ENCODE peak calls at places on chromosome 22, in four cellular contexts. N is SK-N-SH, X is uterus, P is thoracic aorta. Q is an unnamed sample.

GRCh38 chr22:40179535-40179934 is 1.8 kb downstream of the TNRC6B start:
- DNase-seq in N (no peak), X (no peak), P (no peak), Q (no peak)

GRCh38 chr22:30373331-30374325 is 13.6 kb downstream of the RNF215 start:
- DNase-seq in P (no peak), N (no peak), X (no peak), Q (no peak)

GRCh38 chr22:39240841-39241631 is 3.7 kb downstream of the PDGFB start:
- DNase-seq in P (no peak), X (no peak), N (no peak), Q (no peak)

GRCh38 chr22:50015451-50016307 is 3.1 kb upstream of the IL17REL start:
- DNase-seq in P (no peak), N (peak; percentile 41), X (no peak), Q (no peak)

GRCh38 chr22:31867386-31868153 is 76.8 kb upstream of the YWHAH start:
- DNase-seq in P (no peak), N (no peak), X (no peak), Q (no peak)

GRCh38 chr22:38172489-38173155 is 9.0 kb downstream of the PLA2G6 start:
- DNase-seq in X (peak; percentile 76), N (no peak), P (no peak), Q (peak; percentile 49)

GRCh38 chr22:32335471-32335870 is 22.2 kb upstream of the RFPL3 start:
- DNase-seq in P (no peak), X (no peak), N (no peak), Q (no peak)

GRCh38 chr22:20429254-20430100 is 8.1 kb downstream of the SCARF2 start:
- DNase-seq in N (peak; percentile 74), P (no peak), X (peak; percentile 20), Q (peak; percentile 63)

GRCh38 chr22:40218723-40219294 is 41.1 kb downstream of the TNRC6B start:
- DNase-seq in P (no peak), N (no peak), X (no peak), Q (no peak)

GRCh38 chr22:20509344-20510047 is 2.1 kb downstream of the MED15 start:
- DNase-seq in X (peak; percentile 86), N (peak; percentile 48), P (peak; percentile 80), Q (peak; percentile 84)

GRCh38 chr22:44412136-44412731 is 85.8 kb downstream of the RTL6 start:
- DNase-seq in N (peak; percentile 12), P (no peak), X (no peak), Q (no peak)

GRCh38 chr22:30286813-30287625 is 2.3 kb downstream of the CASTOR1 start:
- DNase-seq in P (no peak), X (peak; percentile 71), N (peak; percentile 85), Q (peak; percentile 75)

GRCh38 chr22:41621099-41621910 is at the start of gene XRCC6:
- DNase-seq in P (peak; percentile 99), N (peak; percentile 96), X (peak; percentile 100), Q (peak; percentile 100)

GRCh38 chr22:40491990-40492631 is 121.7 kb downstream of the SGSM3 start:
- DNase-seq in N (no peak), X (no peak), P (no peak), Q (no peak)

GRCh38 chr22:42683599-42684283 is 34.5 kb upstream of the CYB5R3 start:
- DNase-seq in P (no peak), N (peak; percentile 65), X (peak; percentile 86), Q (no peak)
- H3K27ac ChIP-seq in P (peak overlapping the region; percentile 97), N (peak overlapping the region; percentile 28), X (peak overlapping the region; percentile 98), Q (peak overlapping the region; percentile 27)

GRCh38 chr22:17095538-17095937 is 10.7 kb downstream of the IL17RA start:
- DNase-seq in X (no peak), P (no peak), N (peak; percentile 61), Q (no peak)
- TF ChIP-seq CTCF in X (no peak), P (no peak), N (peak; percentile 44), Q (no peak)

GRCh38 chr22:22488736-22489135 is 19.8 kb downstream of the ZNF280B start:
- DNase-seq in P (no peak), X (no peak), N (no peak), Q (no peak)
- H3K4me1 ChIP-seq in P (no peaks in the 10 kb centered on the region), X (no peaks in the 10 kb centered on the region), N (no peaks in the 10 kb centered on the region), Q (no peaks in the 10 kb centered on the region)

DNA sequence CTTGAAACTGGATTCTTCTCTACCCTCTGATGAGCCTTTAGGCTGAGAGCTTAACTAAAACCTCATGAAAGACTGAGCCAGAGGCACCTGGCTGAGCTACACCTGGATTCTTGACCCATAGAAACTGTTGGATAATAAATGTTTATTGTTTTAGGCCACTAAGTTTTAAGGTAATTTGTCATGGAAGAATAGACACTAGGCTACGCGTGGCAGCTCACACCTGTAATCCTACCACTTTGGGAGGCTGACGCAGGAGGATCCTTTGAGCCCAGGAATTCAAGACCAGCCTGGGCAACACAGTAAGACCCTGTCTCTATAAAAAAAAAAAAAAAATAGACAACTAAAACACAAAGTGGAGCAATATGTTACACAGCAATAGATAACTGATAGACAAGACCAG is 29.2 kb upstream of the UPB1 start:
- DNase-seq in N (no peak), X (no peak), P (no peak), Q (no peak)
- H3K27ac ChIP-seq in N (no peak overlapping the region), X (peak overlapping the region; percentile 45), P (no peak overlapping the region), Q (peak overlapping the region; percentile 11)

DNA sequence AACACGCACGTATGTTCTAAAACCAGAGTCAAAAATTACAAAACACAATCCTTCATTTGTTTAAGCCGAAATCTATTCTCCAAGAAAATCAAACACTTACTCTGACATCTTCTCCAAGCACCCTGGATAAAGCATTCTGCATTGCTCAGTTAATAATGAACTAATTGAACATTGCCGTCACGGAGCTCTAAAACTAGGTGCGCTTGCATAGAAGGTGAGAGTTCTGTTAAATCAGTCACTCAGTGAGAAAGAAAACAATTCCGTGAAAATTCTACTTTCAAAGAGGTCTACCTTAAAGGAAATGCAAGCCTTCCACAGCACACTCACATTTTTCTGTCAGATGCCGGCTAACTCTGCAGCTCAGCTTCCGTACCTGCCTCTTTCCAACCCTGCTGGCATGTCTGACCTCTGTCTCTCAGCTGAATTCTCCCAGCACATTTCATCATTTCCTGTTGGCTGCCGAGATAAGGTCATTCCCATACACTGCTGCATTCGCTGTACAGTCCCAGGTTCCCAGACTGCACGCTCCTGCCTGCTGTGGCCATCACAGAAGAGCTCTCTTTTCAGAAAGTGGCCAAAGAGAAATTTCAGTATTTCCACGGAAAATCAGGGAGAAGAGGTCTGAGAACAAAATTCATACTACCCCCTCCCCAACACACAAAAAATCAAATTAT is 55.3 kb downstream of the PACSIN2 start:
- DNase-seq in P (no peak), X (peak; percentile 62), N (peak; percentile 64), Q (peak; percentile 74)
- TF ChIP-seq CTCF in P (no peak), X (no peak), N (no peak), Q (no peak)

DNA sequence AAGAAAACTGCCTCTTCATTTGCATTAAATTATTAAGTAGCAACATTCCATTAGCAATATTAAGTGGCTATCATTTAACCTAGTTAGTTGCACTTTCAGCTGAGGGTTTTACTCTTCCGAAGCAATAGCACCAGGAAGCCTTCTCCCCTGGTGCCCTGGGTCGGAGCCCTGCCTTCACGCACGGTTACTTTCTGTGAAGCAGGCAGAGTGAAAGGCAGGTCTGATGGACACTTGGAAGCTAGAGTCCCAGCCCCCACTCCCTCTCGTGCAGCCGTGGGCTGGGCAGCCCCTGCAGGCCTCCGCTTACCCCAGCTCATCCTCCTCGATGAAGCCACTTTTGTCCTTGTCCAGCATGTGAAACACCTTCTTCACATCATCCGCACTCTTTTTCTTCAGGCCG is 2.0 kb downstream of the PVALB start:
- DNase-seq in X (no peak), P (no peak), N (no peak), Q (no peak)
- H3K4me1 ChIP-seq in X (no peaks in the 10 kb centered on the region), P (peaks cover 14% of the 10 kb centered on the region), N (no peaks in the 10 kb centered on the region), Q (no peaks in the 10 kb centered on the region)

GRCh38 chr22:45843030-45843429 is 133.9 kb downstream of the WNT7B start:
- DNase-seq in N (no peak), P (no peak), X (no peak), Q (no peak)
- H3K27ac ChIP-seq in N (no peak overlapping the region), P (no peak overlapping the region), X (no peak overlapping the region), Q (no peak overlapping the region)

DNA sequence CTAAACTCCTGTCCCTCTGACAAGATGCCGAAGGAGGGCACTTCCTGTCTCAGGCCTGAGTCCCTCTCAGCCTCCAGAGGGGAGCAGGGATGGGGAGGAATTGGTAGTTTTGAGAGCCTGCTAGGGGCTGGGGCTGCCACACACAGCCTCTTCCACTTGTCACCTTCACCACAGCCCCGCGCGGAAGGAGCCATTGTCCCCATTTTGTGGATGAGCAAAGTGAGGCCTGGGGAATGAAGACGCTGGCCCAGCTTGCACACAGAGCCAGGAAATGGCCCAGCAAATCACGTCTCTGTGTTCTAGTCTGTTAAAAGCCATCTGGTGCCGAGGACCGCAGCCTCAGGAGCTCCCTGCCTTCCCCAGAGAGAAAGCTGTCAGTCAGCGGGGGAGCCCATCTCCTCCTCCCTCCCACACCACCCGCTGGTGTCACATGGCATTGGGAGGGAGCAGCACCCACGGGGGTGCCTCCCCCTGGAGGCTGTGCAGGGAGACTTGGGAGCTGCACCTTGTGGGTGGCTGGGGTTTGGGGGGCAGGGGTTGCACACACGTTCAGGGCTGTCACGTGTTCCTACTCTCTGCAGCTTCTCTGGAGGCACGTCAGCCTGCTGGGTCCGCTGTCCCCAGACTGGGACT is 34.6 kb downstream of the RASD2 start:
- DNase-seq in N (peak; percentile 57), X (no peak), P (no peak), Q (no peak)
- TF ChIP-seq CTCF in N (no peak), X (no peak), P (no peak), Q (no peak)

GRCh38 chr22:27378994-27379393 is 422.6 kb downstream of the MN1 start:
- DNase-seq in N (no peak), P (no peak), X (no peak), Q (peak; percentile 26)
- H3K4me1 ChIP-seq in N (peaks cover 9% of the 10 kb centered on the region), P (no peaks in the 10 kb centered on the region), X (no peaks in the 10 kb centered on the region), Q (no peaks in the 10 kb centered on the region)

Q was measured in lung.